ENCODE peak calls at places on chromosomes 12 and 14, in nine cellular contexts. S is progenitor cell of endocrine pancreas; Z is HFFc6; D is C1 segment of cervical spinal cord; A is HCEC 1CT; C is body of pancreas; T is stimulated activated CD4-positive, alpha-beta T cell treated with anti-CD3 and anti-CD28 coated beads, TNF-alpha, amount 100 ng/mL, for 1 hour; K is effector CD4-positive, alpha-beta T cell; Y is astrocyte of the spinal cord. X is an unnamed sample.

GRCh38 chr12:105109465-105110212 is 2.1 kb downstream of the WASHC4 start:
- DNase-seq in Z (peak), K (no peak), D (no peak), Y (peak), S (no peak), C (no peak), A (peak), T (no peak), X (peak)

GRCh38 chr14:34502826-34503225 is 36.7 kb downstream of the EAPP start:
- DNase-seq in Y (peak), S (no peak), K (no peak), D (no peak), A (no peak), T (no peak), C (no peak), Z (no peak), X (no peak)

GRCh38 chr12:131843527-131843926 is 15.3 kb downstream of the MMP17 start:
- DNase-seq in Y (no peak), T (no peak), D (no peak), A (no peak), Z (no peak), S (no peak), C (no peak), K (no peak), X (no peak)

GRCh38 chr12:5830121-5830520 is 114.9 kb downstream of the ANO2 start:
- DNase-seq in S (no peak), K (no peak), Z (no peak), C (no peak), Y (no peak), T (no peak), D (no peak), A (no peak), X (no peak)

GRCh38 chr12:119008691-119009221 is 27.4 kb downstream of the SRRM4 start:
- DNase-seq in Y (no peak), S (no peak), C (no peak), K (no peak), Z (no peak), A (no peak), T (no peak), D (no peak), X (no peak)

GRCh38 chr14:68088463-68088862 is 268.9 kb downstream of the RAD51B start:
- DNase-seq in T (no peak), K (no peak), A (no peak), C (no peak), S (no peak), D (no peak), Z (no peak), Y (peak), X (peak)

GRCh38 chr12:94873368-94874085 is 130.0 kb downstream of the NDUFA12 start:
- DNase-seq in Y (no peak), Z (no peak), D (no peak), A (no peak), T (no peak), S (no peak), C (no peak), K (no peak), X (no peak)

GRCh38 chr12:129127771-129128170 is 274.5 kb downstream of the GLT1D1 start:
- DNase-seq in Y (no peak), T (no peak), C (no peak), K (no peak), D (no peak), A (no peak), Z (no peak), S (no peak), X (no peak)

GRCh38 chr12:3869860-3870259 is 3.3 kb downstream of the PARP11 start:
- DNase-seq in Z (no peak), T (no peak), C (no peak), A (no peak), S (no peak), K (no peak), D (no peak), Y (no peak), X (no peak)

GRCh38 chr12:105064564-105065222 is 19.6 kb downstream of the ALDH1L2 start:
- DNase-seq in A (no peak), Z (no peak), S (no peak), T (no peak), K (no peak), C (no peak), Y (no peak), D (no peak), X (no peak)

GRCh38 chr12:62103736-62104135 is 156.5 kb upstream of the USP15 start:
- DNase-seq in S (no peak), K (no peak), T (no peak), D (no peak), A (no peak), Y (no peak), C (no peak), Z (no peak), X (no peak)

GRCh38 chr12:106710143-106710893 is 64.2 kb upstream of the RIC8B start:
- DNase-seq in T (no peak), Y (no peak), C (no peak), S (no peak), K (no peak), Z (no peak), D (no peak), A (no peak), X (no peak)

GRCh38 chr12:12749433-12749832 is 32.3 kb downstream of the CDKN1B start:
- DNase-seq in A (no peak), T (no peak), Z (no peak), C (no peak), S (no peak), D (no peak), K (no peak), Y (peak), X (peak)

GRCh38 chr12:77231548-77231947 is 166.2 kb upstream of the E2F7 start:
- DNase-seq in A (peak), Z (peak), K (no peak), Y (peak), T (no peak), D (no peak), C (peak), S (no peak), X (peak)

GRCh38 chr14:58659846-58660245 is 22.1 kb downstream of the DACT1 start:
- DNase-seq in Y (no peak), Z (no peak), T (no peak), S (no peak), K (no peak), A (no peak), C (peak), D (no peak), X (no peak)

GRCh38 chr14:35297677-35298076 is 5.5 kb downstream of the PSMA6 start:
- DNase-seq in Z (no peak), C (no peak), T (no peak), Y (no peak), S (no peak), D (no peak), A (no peak), K (no peak), X (no peak)

GRCh38 chr14:100140452-100141132 is 18.9 kb downstream of the DEGS2 start:
- DNase-seq in D (no peak), Y (peak), A (no peak), K (no peak), T (no peak), S (peak), C (no peak), Z (no peak), X (no peak)

GRCh38 chr12:14995583-14996425 is 23.0 kb downstream of the PDE6H start:
- DNase-seq in Z (peak), D (no peak), S (no peak), A (peak), Y (peak), T (no peak), K (no peak), C (no peak), X (peak)

GRCh38 chr12:132152411-132152821 is 8.2 kb downstream of the NOC4L start:
- DNase-seq in K (no peak), C (no peak), D (no peak), S (no peak), A (no peak), Z (no peak), Y (no peak), T (no peak), X (no peak)

GRCh38 chr12:18864900-18865561 is 127.1 kb downstream of the CAPZA3 start:
- DNase-seq in C (no peak), T (no peak), Y (peak), A (peak), Z (peak), D (no peak), K (no peak), S (no peak), X (peak)

GRCh38 chr14:71319646-71320045 is 412.4 kb downstream of the PCNX1 start:
- DNase-seq in D (no peak), S (no peak), Z (peak), C (no peak), T (no peak), K (no peak), A (peak), Y (no peak), X (peak)

GRCh38 chr14:71355324-71356201 is 448.3 kb downstream of the PCNX1 start:
- DNase-seq in D (no peak), Z (peak), Y (peak), S (no peak), A (peak), T (no peak), K (no peak), C (peak), X (no peak)

GRCh38 chr12:53251477-53252348 is 16.4 kb upstream of the ESPL1 start:
- DNase-seq in A (peak), C (peak), S (peak), T (peak), Z (peak), Y (peak), K (peak), D (peak), X (peak)

GRCh38 chr12:57744194-57744776 is 554 bp upstream of the TSPAN31 start:
- DNase-seq in T (peak), D (no peak), C (peak), S (no peak), Z (peak), Y (no peak), K (peak), A (no peak), X (no peak)

X was measured in A172.